ENCODE peak calls at places on chromosome 5, in seven cellular contexts. L is IMR-90; A is MM.1S; X is CD4-positive, alpha-beta T cell; T is cardiac fibroblast; B is left ventricle myocardium inferior; U is OCI-LY7. Z is an unnamed sample.

GRCh38 chr5:55913396-55914140 is 62.4 kb downstream of the IL31RA start:
- DNase-seq in L (no peak), T (no peak), B (no peak), U (no peak), X (no peak), A (no peak), Z (no peak)

GRCh38 chr5:1477341-1477740 is 32.1 kb upstream of the SLC6A3 start:
- DNase-seq in B (peak), T (no peak), L (peak), X (no peak), A (no peak), U (no peak), Z (no peak)

GRCh38 chr5:113256671-113257452 is 177.9 kb downstream of the TSSK1B start:
- DNase-seq in U (no peak), B (no peak), T (no peak), X (no peak), A (no peak), L (no peak), Z (no peak)

GRCh38 chr5:147968855-147969254 is 62.5 kb upstream of the C5orf46 start:
- DNase-seq in A (no peak), T (peak), X (no peak), L (no peak), B (no peak), U (no peak), Z (no peak)

GRCh38 chr5:62296998-62297397 is 9.0 kb upstream of the KIF2A start:
- DNase-seq in B (no peak), A (no peak), X (no peak), L (no peak), T (peak), U (no peak), Z (no peak)

GRCh38 chr5:177132504-177133118 is 962 bp upstream of the NSD1 start:
- DNase-seq in B (no peak), T (no peak), L (no peak), A (no peak), U (no peak), X (peak), Z (no peak)

GRCh38 chr5:132883261-132883834 is 9.9 kb downstream of the LEAP2 start:
- DNase-seq in B (no peak), L (peak), T (peak), U (peak), X (no peak), A (peak), Z (peak)

GRCh38 chr5:69368458-69369368 is 607 bp downstream of the AK6 start:
- DNase-seq in X (no peak), A (no peak), T (peak), B (no peak), L (peak), U (peak), Z (peak)

GRCh38 chr5:40549611-40550010 is 130.1 kb upstream of the PTGER4 start:
- DNase-seq in A (no peak), T (peak), U (no peak), L (no peak), B (no peak), X (no peak), Z (no peak)

GRCh38 chr5:79318935-79319614 is 83.1 kb downstream of the JMY start:
- DNase-seq in A (no peak), L (peak), T (peak), X (no peak), B (no peak), U (no peak), Z (peak)

GRCh38 chr5:71932649-71933338 is 174.5 kb upstream of the MAP1B start:
- DNase-seq in U (no peak), L (peak), T (peak), B (peak), A (no peak), X (no peak), Z (peak)

GRCh38 chr5:74372502-74373445 is 267.8 kb downstream of the ENC1 start:
- DNase-seq in X (no peak), T (no peak), B (no peak), L (peak), U (no peak), A (no peak), Z (no peak)

GRCh38 chr5:74374656-74375055 is 265.9 kb downstream of the ENC1 start:
- DNase-seq in T (no peak), B (no peak), L (no peak), A (peak), U (no peak), X (no peak), Z (no peak)

GRCh38 chr5:74378464-74378863 is 262.1 kb downstream of the ENC1 start:
- DNase-seq in T (no peak), B (no peak), L (peak), X (no peak), U (no peak), A (no peak), Z (no peak)

GRCh38 chr5:74375271-74375670 is 265.3 kb downstream of the ENC1 start:
- DNase-seq in B (no peak), U (no peak), T (no peak), L (no peak), A (no peak), X (no peak), Z (no peak)

GRCh38 chr5:74376187-74376586 is 264.3 kb downstream of the ENC1 start:
- DNase-seq in X (no peak), U (no peak), T (no peak), L (no peak), A (no peak), B (no peak), Z (no peak)
- TF ChIP-seq CTCF in X (no peak), U (no peak), T (no peak), L (no peak), A (no peak), B (no peak), Z (no peak)

GRCh38 chr5:25863811-25864210 is 1174.6 kb downstream of the CDH9 start:
- DNase-seq in L (no peak), X (no peak), A (no peak), B (no peak), T (no peak), U (no peak), Z (no peak)

GRCh38 chr5:25862276-25862675 is 1176.1 kb downstream of the CDH9 start:
- DNase-seq in U (no peak), A (peak), T (no peak), B (no peak), X (no peak), L (no peak), Z (no peak)

DNA sequence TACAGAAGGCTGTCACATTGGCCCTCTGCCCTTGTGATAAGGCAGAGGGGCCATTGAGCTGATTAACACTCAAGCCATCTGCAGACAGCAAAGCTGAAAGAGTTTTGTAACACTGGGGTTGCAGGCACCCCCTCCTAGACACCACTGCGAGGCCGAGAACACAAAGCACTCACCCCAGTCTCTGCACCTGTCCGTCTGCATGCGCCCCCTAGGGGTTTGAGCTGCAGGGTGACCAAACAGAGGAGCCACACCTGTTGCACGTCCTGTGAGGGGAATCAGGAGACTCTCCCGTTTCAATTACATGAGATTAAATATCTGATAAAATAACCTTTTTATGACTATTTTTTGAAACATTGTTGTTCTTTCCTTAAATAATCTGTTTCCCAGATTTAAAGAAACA is 1180.4 kb downstream of the CDH9 start:
- DNase-seq in T (no peak), B (no peak), X (no peak), L (no peak), A (peak), U (no peak), Z (no peak)
- TF ChIP-seq CTCF in T (no peak), B (no peak), X (no peak), L (no peak), A (peak), U (peak), Z (no peak)

DNA sequence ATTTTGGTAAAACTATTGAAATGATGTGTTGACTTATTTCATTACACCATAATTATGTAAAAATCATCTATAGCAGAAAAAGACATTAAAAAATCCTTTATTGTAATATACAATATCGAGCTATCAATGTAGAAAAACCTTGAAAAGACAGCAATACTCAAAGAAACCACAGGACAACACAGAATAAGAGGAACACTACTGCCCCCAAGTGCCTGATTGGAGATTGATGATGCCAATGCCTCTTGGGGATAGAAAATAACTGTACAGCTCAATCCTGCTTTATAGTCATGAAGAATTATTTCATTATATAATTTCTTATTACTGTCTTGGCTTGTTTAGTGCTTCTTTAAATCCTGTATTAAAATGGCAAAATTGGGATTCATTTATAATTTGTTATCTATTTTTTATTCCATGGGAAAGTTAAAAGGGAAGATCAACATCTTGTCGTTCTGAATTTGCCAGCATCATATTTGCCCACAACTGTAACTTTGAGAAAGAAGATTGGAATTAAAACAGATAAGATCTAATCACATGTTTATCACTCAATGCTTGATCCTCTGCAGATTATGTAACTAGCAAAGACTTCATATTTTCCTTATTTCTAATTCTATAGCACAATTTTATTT is 337.5 kb downstream of the CDH9 start:
- DNase-seq in L (no peak), X (no peak), T (peak), U (peak), A (peak), B (no peak), Z (no peak)
- TF ChIP-seq CTCF in L (no peak), X (no peak), T (peak), U (peak), A (peak), B (peak), Z (peak)

GRCh38 chr5:135833961-135834638 is 363 bp upstream of the SLC25A48 start:
- DNase-seq in B (no peak), X (no peak), A (no peak), T (peak), L (no peak), U (no peak), Z (peak)
- TF ChIP-seq CTCF in B (peak), X (no peak), A (no peak), T (peak), L (no peak), U (peak), Z (peak)

DNA sequence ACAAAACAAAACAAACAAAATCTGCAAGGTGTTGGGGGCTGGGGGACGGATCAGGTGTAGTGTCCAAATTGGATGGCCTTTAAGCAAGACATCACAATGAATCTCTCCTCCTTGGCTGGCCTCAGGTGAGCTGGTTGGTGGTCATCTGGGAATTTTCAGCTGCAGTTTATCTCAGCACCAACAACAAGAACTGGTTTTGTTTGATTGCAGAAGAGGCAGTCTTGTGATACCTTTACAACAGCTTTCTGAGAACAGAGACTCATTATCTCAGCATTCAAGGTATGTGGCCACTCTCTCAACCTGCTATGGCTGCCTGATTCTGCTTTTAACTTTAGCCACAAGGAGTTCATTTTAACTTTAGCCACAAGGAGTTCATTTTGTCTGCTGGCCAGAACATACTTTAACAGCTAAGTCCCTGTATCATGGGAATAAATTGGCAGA is 1543.4 kb downstream of the EFNA5 start:
- DNase-seq in B (no peak), T (no peak), U (no peak), A (peak), X (no peak), L (peak), Z (no peak)
- TF ChIP-seq CTCF in B (no peak), T (no peak), U (no peak), A (peak), X (no peak), L (no peak), Z (no peak)

GRCh38 chr5:159331099-159331973 is 1.0 kb upstream of the IL12B start:
- DNase-seq in A (peak), B (peak), T (peak), U (peak), X (peak), L (peak), Z (peak)
- TF ChIP-seq CTCF in A (peak), B (peak), T (peak), U (peak), X (peak), L (peak), Z (peak)

DNA sequence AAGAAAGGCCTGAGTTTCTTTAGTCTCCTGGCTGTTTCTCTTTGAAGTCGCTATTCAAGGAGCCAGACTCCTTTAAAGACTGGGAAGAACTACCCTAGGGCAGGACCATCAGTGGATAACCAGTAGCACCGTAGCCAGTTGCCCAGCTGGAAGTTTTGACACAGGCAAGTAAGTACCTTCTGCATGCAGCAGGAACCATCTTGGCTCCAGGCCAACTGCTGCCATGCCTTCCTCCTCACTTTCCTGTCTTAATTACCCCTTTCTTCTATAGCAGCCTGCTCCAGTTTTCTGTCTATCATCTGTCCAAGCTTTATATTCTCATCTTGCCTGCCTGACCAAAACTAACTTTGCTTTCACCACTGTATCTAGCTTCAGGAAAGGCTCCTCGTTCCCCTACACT is 149.7 kb upstream of the SV2C start:
- DNase-seq in L (no peak), X (no peak), A (no peak), B (no peak), T (no peak), U (no peak), Z (no peak)
- TF ChIP-seq CTCF in L (no peak), X (no peak), A (no peak), B (no peak), T (no peak), U (no peak), Z (no peak)

DNA sequence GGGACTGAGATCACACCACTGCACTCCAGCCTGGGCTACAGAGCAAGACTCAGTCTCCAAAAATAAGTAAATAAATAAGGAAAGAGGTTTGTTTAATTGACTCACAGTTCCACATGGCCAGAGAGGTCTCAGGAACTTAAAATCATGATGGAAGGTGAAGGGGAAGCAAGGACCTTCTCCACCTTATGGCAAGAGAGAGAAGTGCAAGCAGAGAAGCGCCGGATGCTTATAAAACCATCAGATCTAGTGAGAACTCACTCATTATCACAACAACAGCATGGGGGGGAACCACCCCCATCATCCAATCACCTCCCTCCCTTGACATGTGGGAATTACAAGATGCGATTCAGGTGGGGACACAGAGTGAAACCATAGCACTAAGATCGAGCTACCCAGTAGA is 22.8 kb upstream of the RGMB start:
- DNase-seq in B (no peak), L (no peak), U (peak), T (peak), X (no peak), A (no peak), Z (no peak)
- TF ChIP-seq CTCF in B (peak), L (peak), U (peak), T (peak), X (peak), A (peak), Z (no peak)

GRCh38 chr5:77867194-77867691 is 91.1 kb upstream of the TBCA start:
- DNase-seq in X (no peak), U (peak), T (peak), L (peak), A (no peak), B (no peak), Z (no peak)
- TF ChIP-seq CTCF in X (no peak), U (peak), T (peak), L (peak), A (peak), B (peak), Z (no peak)

DNA sequence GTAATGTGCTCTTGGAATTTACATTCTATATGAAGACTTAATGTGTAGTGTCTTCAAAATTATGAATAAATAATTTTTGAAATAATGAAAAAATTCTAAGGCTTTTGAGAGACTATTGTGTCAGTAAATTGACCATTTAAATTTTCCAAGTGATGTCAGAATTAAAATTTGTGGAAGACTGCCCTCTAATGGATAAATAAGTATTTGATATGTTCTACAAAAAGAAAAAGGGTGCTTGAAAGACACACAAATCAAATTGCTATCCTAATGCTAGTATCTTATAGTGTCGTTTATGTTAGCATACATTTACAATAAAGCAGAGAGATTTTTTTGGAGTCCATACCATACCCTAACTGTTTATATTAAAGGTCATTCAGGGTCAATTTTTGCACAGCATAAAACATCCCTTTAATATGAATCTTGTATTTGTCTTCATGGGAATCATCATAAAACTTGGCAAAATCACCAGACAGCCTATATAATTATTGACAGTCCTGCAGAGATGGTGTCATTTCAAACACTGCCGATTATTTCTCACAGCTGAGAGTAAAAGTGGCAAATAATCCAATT is 120.8 kb upstream of the SLC27A6 start:
- DNase-seq in X (no peak), A (peak), T (peak), L (peak), U (no peak), B (no peak), Z (peak)
- TF ChIP-seq CTCF in X (no peak), A (peak), T (peak), L (peak), U (peak), B (peak), Z (peak)

Z was measured in foreskin fibroblast.